ENCODE peak calls at places on chromosome 7, in five cellular contexts. O, Y, C, X and J are unnamed samples.

GRCh38 chr7:30247546-30248386 is 36.6 kb upstream of the ZNRF2 start:
- DNase-seq in O (no peak), Y (peak; percentile 39), C (no peak), X (no peak), J (no peak)

GRCh38 chr7:80392229-80393169 is 119.4 kb downstream of the GNAT3 start:
- DNase-seq in O (no peak), Y (no peak), C (no peak), X (peak; percentile 11), J (no peak)

GRCh38 chr7:39758234-39758970 is 135.0 kb downstream of the RALA start:
- DNase-seq in O (peak; percentile 58), Y (no peak), C (no peak), X (peak; percentile 35), J (peak; percentile 34)

GRCh38 chr7:90625562-90625961 is 29.4 kb downstream of the CDK14 start:
- DNase-seq in O (peak; percentile 40), Y (no peak), C (no peak), X (no peak), J (peak; percentile 35)

GRCh38 chr7:27200761-27201230 is 905 bp upstream of the HOXA13 start:
- DNase-seq in O (no peak), Y (no peak), C (no peak), X (peak; percentile 10), J (no peak)

GRCh38 chr7:151700621-151701185 is 176.2 kb downstream of the PRKAG2 start:
- DNase-seq in O (no peak), Y (no peak), C (no peak), X (peak; percentile 28), J (no peak)

GRCh38 chr7:140039896-140040295 is 22.9 kb downstream of the PARP12 start:
- DNase-seq in O (no peak), Y (no peak), C (no peak), X (no peak), J (no peak)

GRCh38 chr7:75631711-75632110 is 107.0 kb downstream of the HIP1 start:
- DNase-seq in O (no peak), Y (no peak), C (no peak), X (no peak), J (no peak)

GRCh38 chr7:151711435-151711872 is 165.5 kb downstream of the PRKAG2 start:
- DNase-seq in O (no peak), Y (no peak), C (no peak), X (no peak), J (no peak)

GRCh38 chr7:42618649-42619315 is 293.1 kb downstream of the C7orf25 start:
- DNase-seq in O (no peak), Y (no peak), C (no peak), X (no peak), J (no peak)

GRCh38 chr7:137893143-137893742 is 46.5 kb upstream of the DGKI start:
- DNase-seq in O (no peak), Y (no peak), C (no peak), X (no peak), J (no peak)

GRCh38 chr7:137890449-137890916 is 43.7 kb upstream of the DGKI start:
- DNase-seq in O (no peak), Y (no peak), C (no peak), X (no peak), J (no peak)

GRCh38 chr7:137895301-137896201 is 48.8 kb upstream of the DGKI start:
- DNase-seq in O (no peak), Y (no peak), C (no peak), X (no peak), J (no peak)

GRCh38 chr7:137888254-137888653 is 41.5 kb upstream of the DGKI start:
- DNase-seq in O (no peak), Y (no peak), C (no peak), X (no peak), J (no peak)

DNA sequence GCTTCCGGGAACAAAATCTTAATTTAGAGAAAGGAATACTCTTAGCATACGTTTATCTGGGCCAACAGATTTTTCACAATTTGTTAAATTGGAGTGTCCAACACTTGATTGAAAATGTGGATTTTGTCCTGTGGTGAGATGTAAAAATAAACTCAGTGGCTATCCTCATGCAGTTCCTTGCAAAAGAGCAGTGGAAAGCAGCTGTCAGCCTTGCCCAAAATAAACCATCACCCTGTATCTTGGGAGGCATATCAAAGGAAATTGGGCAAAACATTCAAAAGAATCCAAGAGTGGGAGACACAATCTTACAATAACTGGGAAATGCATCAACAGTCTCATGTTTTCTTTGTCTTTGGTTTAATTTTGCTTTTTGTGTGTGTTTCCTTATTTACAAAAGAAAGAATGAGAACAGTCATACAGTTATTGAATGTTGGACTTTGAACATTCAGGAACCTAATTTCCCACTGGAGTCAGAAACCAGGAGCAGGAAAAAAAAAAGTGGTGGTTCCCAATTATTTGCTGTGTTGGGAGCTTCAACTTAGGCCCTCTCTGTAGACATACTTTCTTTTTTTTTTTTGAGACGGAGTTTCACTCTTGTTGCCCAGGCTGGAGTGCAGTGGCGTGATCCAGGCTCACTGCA is 44.4 kb upstream of the DGKI start:
- DNase-seq in O (no peak), Y (no peak), C (no peak), X (no peak), J (no peak)
- H3K4me3 ChIP-seq in O (no peak overlapping the region), Y (no peak overlapping the region), C (no peak overlapping the region), X (no peak overlapping the region), J (no peak overlapping the region)

GRCh38 chr7:96216373-96216772 is 105.5 kb downstream of the SLC25A13 start:
- DNase-seq in O (no peak), Y (no peak), C (no peak), X (no peak), J (no peak)

GRCh38 chr7:96217147-96217546 is 104.8 kb downstream of the SLC25A13 start:
- DNase-seq in O (no peak), Y (no peak), C (no peak), X (no peak), J (no peak)

GRCh38 chr7:96211954-96212353 is 109.9 kb downstream of the SLC25A13 start:
- DNase-seq in O (no peak), Y (no peak), C (no peak), X (no peak), J (no peak)

GRCh38 chr7:96212474-96212873 is 109.4 kb downstream of the SLC25A13 start:
- DNase-seq in O (no peak), Y (no peak), C (no peak), X (no peak), J (no peak)
- TF ChIP-seq CTCF in O (no peak), Y (no peak), C (no peak), X (no peak), J (no peak)

GRCh38 chr7:16422917-16423316 is 1.6 kb upstream of the CRPPA start:
- DNase-seq in O (no peak), Y (no peak), C (no peak), X (no peak), J (no peak)

GRCh38 chr7:16420329-16420648 is 1.0 kb downstream of the CRPPA start:
- DNase-seq in O (no peak), Y (no peak), C (no peak), X (no peak), J (no peak)

GRCh38 chr7:16420649-16421332 is 547 bp downstream of the CRPPA start:
- DNase-seq in O (peak; percentile 92), Y (no peak), C (no peak), X (peak; percentile 79), J (peak; percentile 87)

GRCh38 chr7:16422100-16422430 is 727 bp upstream of the CRPPA start:
- DNase-seq in O (no peak), Y (no peak), C (no peak), X (no peak), J (no peak)

GRCh38 chr7:16421333-16422099 is at the start of gene CRPPA:
- DNase-seq in O (peak; percentile 43), Y (no peak), C (no peak), X (peak; percentile 83), J (no peak)
- H3K27ac ChIP-seq in O (peak within 1 kb of the TSS; percentile 98), Y (no peak within 1 kb of the TSS), C (peak within 1 kb of the TSS; percentile 99), X (peak within 1 kb of the TSS; percentile 57), J (peak within 1 kb of the TSS; percentile 100)

GRCh38 chr7:47786557-47787248 is 161.6 kb downstream of the PKD1L1 start:
- DNase-seq in O (peak; percentile 90), Y (no peak), C (no peak), X (peak; percentile 99), J (peak; percentile 58)
- H3K4me3 ChIP-seq in O (no peak overlapping the region), Y (no peak overlapping the region), C (no peak overlapping the region), X (no peak overlapping the region), J (no peak overlapping the region)

DNA sequence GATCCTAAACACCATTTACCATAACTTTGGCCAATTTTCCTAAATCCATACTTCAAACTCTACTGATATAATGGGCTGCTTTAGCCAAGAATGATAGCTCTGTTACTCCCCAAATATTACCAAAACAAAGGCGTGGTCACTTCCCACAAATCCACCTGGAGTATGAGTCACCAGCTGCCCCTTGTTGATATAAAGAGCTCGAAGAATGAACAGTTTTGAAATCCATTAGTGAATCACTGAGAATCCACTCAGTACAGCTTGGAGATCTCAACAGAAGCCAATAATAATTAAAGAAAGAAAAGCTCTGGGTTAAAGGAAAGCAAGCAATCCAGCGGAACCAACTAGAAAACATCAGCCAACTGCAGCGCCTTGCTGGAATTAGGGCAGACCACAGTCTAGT is 576.1 kb upstream of the C7orf33 start:
- DNase-seq in O (no peak), Y (no peak), C (no peak), X (peak; percentile 3), J (no peak)
- TF ChIP-seq CTCF in O (no peak), Y (no peak), C (no peak), X (no peak), J (no peak)

GRCh38 chr7:5367661-5368060 is 56.0 kb downstream of the TNRC18 start:
- DNase-seq in O (peak; percentile 92), Y (no peak), C (no peak), X (no peak), J (no peak)
- H3K27ac ChIP-seq in O (peak overlapping the region; percentile 36), Y (no peak overlapping the region), C (no peak overlapping the region), X (no peak overlapping the region), J (no peak overlapping the region)

DNA sequence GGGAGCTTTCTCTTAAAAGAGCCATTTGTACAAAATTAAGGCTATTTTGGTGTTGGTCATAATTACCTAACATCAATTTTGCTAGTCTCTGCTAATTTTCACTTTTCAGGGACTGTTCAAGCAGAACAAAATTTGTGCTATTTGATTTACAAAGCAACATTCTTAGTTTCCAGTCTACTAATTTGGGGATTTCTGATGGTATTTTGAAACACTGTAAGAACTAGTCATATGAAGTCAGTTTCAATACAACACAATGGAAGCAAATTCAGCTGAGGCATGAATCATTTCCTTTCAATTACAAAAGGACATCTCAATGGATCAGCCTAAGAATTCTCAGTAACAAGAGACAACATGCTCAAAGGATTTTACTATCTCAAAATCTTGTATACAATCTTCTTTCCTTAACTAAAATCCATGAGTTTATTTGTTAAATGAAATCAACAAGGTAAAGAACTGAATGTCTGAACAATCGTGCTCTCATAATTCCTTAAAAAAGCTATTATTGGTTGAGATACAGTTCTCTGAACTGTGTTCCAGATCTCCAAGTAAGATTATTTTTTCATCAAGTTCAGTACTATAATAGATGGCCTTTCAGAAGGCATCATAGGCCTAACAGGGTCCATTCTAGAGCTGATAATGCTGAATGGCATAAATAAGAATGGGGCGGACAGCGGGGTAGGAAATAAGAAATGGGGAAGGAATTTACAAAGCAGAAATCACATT is 144.6 kb downstream of the NRCAM start:
- DNase-seq in O (no peak), Y (no peak), C (no peak), X (peak; percentile 95), J (no peak)
- H3K4me3 ChIP-seq in O (no peak overlapping the region), Y (no peak overlapping the region), C (no peak overlapping the region), X (no peak overlapping the region), J (no peak overlapping the region)